ENCODE peak calls at places on chromosome 13, in seven cellular contexts. Q is CD4-positive, alpha-beta memory T cell; O is PC-9; W is NT2/D1; C is cardiac muscle cell; B is thoracic aorta; E is AG04450. R is an unnamed sample. For H3K27me3, the result is how much of the 10 kb centered on the place peaks cover.

GRCh38 chr13:39106216-39106995 is 68.2 kb downstream of the NHLRC3 start:
- DNase-seq in Q (no peak), O (no peak), W (no peak), C (no peak), B (no peak), E (no peak), R (no peak)

GRCh38 chr13:80082396-80083096 is 258.4 kb downstream of the SPRY2 start:
- DNase-seq in Q (no peak), O (no peak), W (no peak), C (peak), B (no peak), E (no peak), R (peak)

GRCh38 chr13:73985789-73986188 is 148.4 kb downstream of the KLF12 start:
- DNase-seq in Q (peak), O (no peak), W (no peak), C (no peak), B (no peak), E (no peak), R (no peak)

GRCh38 chr13:50589651-50590054 is 253.8 kb downstream of the DLEU7 start:
- DNase-seq in Q (no peak), O (no peak), W (no peak), C (peak), B (no peak), E (peak), R (peak)

GRCh38 chr13:104485571-104485970 is 1419.4 kb upstream of the SLC10A2 start:
- DNase-seq in Q (no peak), O (no peak), W (no peak), C (peak), B (no peak), E (no peak), R (no peak)

GRCh38 chr13:71968025-71968424 is 101.0 kb upstream of the DACH1 start:
- DNase-seq in Q (no peak), O (no peak), W (peak), C (no peak), B (no peak), E (no peak), R (no peak)

GRCh38 chr13:57933606-57934005 is 302.1 kb downstream of the PCDH17 start:
- DNase-seq in Q (no peak), O (no peak), W (no peak), C (no peak), B (no peak), E (no peak), R (no peak)

GRCh38 chr13:32911506-32911905 is 104.7 kb upstream of the KL start:
- DNase-seq in Q (no peak), O (no peak), W (no peak), C (peak), B (no peak), E (no peak), R (no peak)

GRCh38 chr13:71867101-71867814 is at the start of gene DACH1:
- DNase-seq in Q (no peak), O (no peak), W (no peak), C (peak), B (no peak), E (no peak), R (no peak)

GRCh38 chr13:60282708-60283107 is 114.3 kb upstream of the TDRD3 start:
- DNase-seq in Q (no peak), O (no peak), W (no peak), C (no peak), B (no peak), E (no peak), R (no peak)

GRCh38 chr13:80666782-80667537 is 326.0 kb upstream of the SPRY2 start:
- DNase-seq in Q (no peak), O (no peak), W (no peak), C (peak), B (no peak), E (no peak), R (no peak)

GRCh38 chr13:107576430-107576829 is 638.9 kb downstream of the LIG4 start:
- DNase-seq in Q (no peak), O (peak), W (no peak), C (no peak), B (no peak), E (no peak), R (no peak)

GRCh38 chr13:19663416-19663979 is 30.0 kb downstream of the MPHOSPH8 start:
- DNase-seq in Q (no peak), O (no peak), W (no peak), C (no peak), B (no peak), E (no peak), R (no peak)

GRCh38 chr13:49836516-49836915 is 44.0 kb upstream of the KPNA3 start:
- DNase-seq in Q (no peak), O (no peak), W (no peak), C (no peak), B (no peak), E (no peak), R (no peak)

GRCh38 chr13:63948045-63948444 is 2532.4 kb upstream of the PCDH20 start:
- DNase-seq in Q (no peak), O (no peak), W (no peak), C (no peak), B (no peak), E (no peak), R (no peak)

GRCh38 chr13:109326601-109327000 is 459.8 kb downstream of the IRS2 start:
- DNase-seq in Q (no peak), O (no peak), W (no peak), C (no peak), B (no peak), E (no peak), R (no peak)

GRCh38 chr13:44088911-44089851 is 209.5 kb downstream of the LACC1 start:
- DNase-seq in Q (peak), O (no peak), W (no peak), C (no peak), B (no peak), E (no peak), R (no peak)

GRCh38 chr13:25733696-25734435 is 317.9 kb downstream of the SHISA2 start:
- DNase-seq in Q (no peak), O (no peak), W (no peak), C (no peak), B (no peak), E (no peak), R (no peak)

GRCh38 chr13:66111628-66112027 is 1118.5 kb downstream of the PCDH9 start:
- DNase-seq in Q (no peak), O (no peak), W (no peak), C (no peak), B (no peak), E (no peak), R (no peak)

GRCh38 chr13:80695841-80696240 is 354.9 kb upstream of the SPRY2 start:
- DNase-seq in Q (no peak), O (no peak), W (peak), C (peak), B (no peak), E (no peak), R (no peak)

GRCh38 chr13:46640843-46641242 is 87.9 kb downstream of the LRCH1 start:
- DNase-seq in Q (no peak), O (no peak), W (no peak), C (no peak), B (no peak), E (no peak), R (no peak)

GRCh38 chr13:98576963-98577822 is at the start of gene STK24:
- DNase-seq in Q (peak), O (peak), W (no peak), C (peak), B (no peak), E (peak), R (no peak)

DNA sequence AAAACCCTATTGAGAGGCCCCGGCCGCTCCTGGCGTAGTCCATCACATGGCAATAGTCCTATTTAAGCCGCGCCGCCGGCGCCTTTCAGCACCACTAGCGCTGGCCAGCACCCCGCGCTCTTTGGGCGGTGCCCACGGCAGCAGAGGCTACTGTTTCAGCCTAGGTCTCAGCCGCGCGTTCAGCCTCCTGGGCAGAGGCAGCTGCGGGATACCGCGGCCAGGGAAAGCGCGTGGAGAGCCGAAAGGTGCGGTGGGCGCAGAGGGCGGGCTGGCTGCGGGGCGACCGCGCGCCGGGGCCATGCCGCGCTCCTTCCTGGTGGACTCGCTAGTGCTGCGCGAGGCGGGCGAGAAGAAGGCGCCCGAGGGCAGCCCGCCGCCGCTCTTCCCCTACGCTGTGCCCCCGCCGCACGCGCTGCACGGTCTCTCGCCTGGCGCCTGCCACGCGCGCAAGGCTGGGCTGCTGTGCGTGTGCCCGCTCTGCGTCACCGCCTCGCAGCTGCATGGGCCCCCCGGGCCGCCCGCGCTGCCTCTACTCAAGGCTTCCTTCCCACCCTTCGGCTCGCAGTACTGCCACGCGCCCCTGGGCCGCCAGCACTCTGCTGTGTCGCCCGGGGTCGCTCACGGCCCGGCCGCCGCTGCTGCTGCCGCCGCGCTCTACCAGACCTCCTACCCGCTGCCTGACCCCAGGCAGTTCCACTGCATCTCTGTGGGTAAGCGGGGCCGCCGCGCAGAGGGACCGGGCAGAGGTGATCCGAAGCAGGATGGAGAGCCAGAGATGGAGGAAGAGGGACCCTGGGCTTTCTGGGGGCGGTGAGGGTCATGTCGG is at the start of gene GSX1:
- DNase-seq in Q (peak), O (no peak), W (peak), C (peak), B (no peak), E (no peak), R (no peak)
- H3K27me3 ChIP-seq in Q (half or more), O (half or more), W (half or more), C (half or more), B (under half), E (half or more), R (half or more)

GRCh38 chr13:113147206-113147605 is 11.2 kb upstream of the PROZ start:
- DNase-seq in Q (no peak), O (no peak), W (no peak), C (no peak), B (no peak), E (no peak), R (no peak)
- H3K27me3 ChIP-seq in Q (under half), O (half or more), W (under half), C (under half), B (under half), E (under half), R (under half)

DNA sequence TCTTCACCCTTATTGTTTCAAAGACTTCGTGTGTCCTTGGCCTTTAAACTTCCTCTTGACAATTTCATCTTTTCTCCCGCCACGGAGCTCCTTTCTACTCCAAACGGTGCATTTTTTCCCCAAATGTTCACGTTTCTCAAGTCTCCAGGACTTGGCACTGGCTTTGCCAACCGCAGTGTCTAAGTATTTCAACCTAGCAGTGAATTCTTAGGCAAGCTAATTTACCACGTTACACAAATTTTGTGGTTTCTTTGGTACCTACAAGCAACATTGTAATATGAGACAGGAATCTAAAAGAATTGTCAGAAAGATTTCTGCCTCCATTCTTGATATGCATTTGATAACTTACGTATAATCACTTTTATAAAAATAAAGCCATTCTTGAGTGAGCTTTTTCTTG is 10.8 kb downstream of the ZIC2 start:
- DNase-seq in Q (no peak), O (no peak), W (no peak), C (no peak), B (no peak), E (no peak), R (no peak)
- H3K27me3 ChIP-seq in Q (half or more), O (under half), W (half or more), C (half or more), B (half or more), E (half or more), R (half or more)

GRCh38 chr13:112132142-112132541 is 65.2 kb downstream of the SOX1 start:
- DNase-seq in Q (no peak), O (no peak), W (no peak), C (no peak), B (no peak), E (no peak), R (no peak)

GRCh38 chr13:112132619-112133018 is 65.7 kb downstream of the SOX1 start:
- DNase-seq in Q (no peak), O (no peak), W (no peak), C (no peak), B (no peak), E (no peak), R (no peak)

GRCh38 chr13:112131740-112132113 is 64.8 kb downstream of the SOX1 start:
- DNase-seq in Q (no peak), O (no peak), W (no peak), C (no peak), B (no peak), E (no peak), R (no peak)

GRCh38 chr13:112134150-112135075 is 67.5 kb downstream of the SOX1 start:
- DNase-seq in Q (no peak), O (no peak), W (no peak), C (no peak), B (no peak), E (no peak), R (no peak)

GRCh38 chr13:112133489-112134149 is 66.7 kb downstream of the SOX1 start:
- DNase-seq in Q (no peak), O (no peak), W (no peak), C (no peak), B (no peak), E (no peak), R (no peak)
- H3K27me3 ChIP-seq in Q (under half), O (half or more), W (under half), C (half or more), B (under half), E (under half), R (under half)

GRCh38 chr13:77565635-77566034 is 30.1 kb downstream of the SCEL start:
- DNase-seq in Q (no peak), O (peak), W (peak), C (peak), B (no peak), E (no peak), R (no peak)

DNA sequence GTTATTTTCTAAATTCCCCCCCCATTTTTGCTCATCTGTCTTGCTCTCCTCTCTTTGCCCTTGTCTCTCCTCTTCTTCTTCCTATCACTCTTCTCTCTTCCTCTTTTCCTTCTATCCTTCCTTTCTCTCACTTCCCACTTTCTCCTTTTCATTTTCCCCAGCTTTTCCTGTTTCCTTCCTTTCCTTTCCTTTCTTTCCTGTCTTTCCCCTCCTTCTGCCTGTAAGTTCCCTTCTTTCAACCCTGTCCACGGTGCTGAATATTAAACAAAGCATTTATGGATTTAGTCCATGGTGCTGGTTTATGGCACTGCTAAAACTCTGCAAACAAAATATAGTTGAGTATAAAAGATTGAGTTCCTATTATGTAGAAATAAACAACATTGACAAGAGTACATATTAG is 27.6 kb downstream of the SCEL start:
- DNase-seq in Q (no peak), O (no peak), W (no peak), C (peak), B (no peak), E (no peak), R (no peak)
- H3K27me3 ChIP-seq in Q (under half), O (under half), W (under half), C (under half), B (under half), E (under half), R (under half)

GRCh38 chr13:99963832-99964339 is 7.7 kb downstream of the ZIC5 start:
- DNase-seq in Q (no peak), O (no peak), W (no peak), C (no peak), B (no peak), E (no peak), R (no peak)
- H3K27me3 ChIP-seq in Q (half or more), O (under half), W (half or more), C (half or more), B (under half), E (half or more), R (under half)

R was measured in BJ.